ENCODE peak calls at places on chromosome 10, in four cellular contexts. D, R, G and K are unnamed samples.
A peak's percentile ranks its signal among the peaks of the same experiment; 100 is the strongest.

GRCh38 chr10:9010931-9011670 is 956.6 kb downstream of the GATA3 start:
- DNase-seq in G (no peak), D (peak; percentile 37), R (no peak), K (no peak)

GRCh38 chr10:83612050-83612449 is 527.3 kb upstream of the GHITM start:
- DNase-seq in D (peak; percentile 97), R (peak; percentile 73), G (no peak), K (peak; percentile 53)

GRCh38 chr10:19209319-19209718 is 160.7 kb downstream of the MALRD1 start:
- DNase-seq in R (no peak), D (no peak), G (no peak), K (no peak)

GRCh38 chr10:6615971-6616370 is 35.9 kb upstream of the PRKCQ start:
- DNase-seq in R (no peak), G (no peak), D (no peak), K (no peak)

GRCh38 chr10:91891285-91892001 is 17.8 kb downstream of the FGFBP3 start:
- DNase-seq in R (peak; percentile 87), D (peak; percentile 34), G (no peak), K (no peak)

GRCh38 chr10:110260746-110261477 is 43.8 kb downstream of the SMNDC1 start:
- DNase-seq in D (peak; percentile 40), R (peak; percentile 29), G (no peak), K (no peak)

GRCh38 chr10:34495938-34496337 is 319.2 kb downstream of the PARD3 start:
- DNase-seq in D (no peak), G (no peak), R (peak; percentile 20), K (no peak)

GRCh38 chr10:70674560-70675495 is 2.5 kb downstream of the ADAMTS14 start:
- DNase-seq in G (no peak), R (no peak), D (no peak), K (no peak)

GRCh38 chr10:119306514-119306951 is 99.2 kb downstream of the GRK5 start:
- DNase-seq in D (peak; percentile 45), G (no peak), R (no peak), K (no peak)

GRCh38 chr10:11880169-11881027 is 57.2 kb downstream of the PROSER2 start:
- DNase-seq in D (no peak), G (no peak), R (no peak), K (no peak)

GRCh38 chr10:70425096-70425495 is 16.4 kb downstream of the NODAL start:
- DNase-seq in D (no peak), G (no peak), R (no peak), K (no peak)

GRCh38 chr10:132101529-132101928 is 35.8 kb downstream of the JAKMIP3 start:
- DNase-seq in D (no peak), G (peak; percentile 4), R (no peak), K (no peak)

GRCh38 chr10:61024801-61025201 is 80.8 kb upstream of the RHOBTB1 start:
- DNase-seq in D (peak; percentile 18), G (peak; percentile 31), R (peak; percentile 26), K (no peak)

GRCh38 chr10:52779541-52780390 is 7.2 kb upstream of the MBL2 start:
- DNase-seq in G (peak; percentile 92), D (peak; percentile 30), R (peak; percentile 73), K (no peak)

GRCh38 chr10:94129393-94130130 is 135.8 kb downstream of the PLCE1 start:
- DNase-seq in R (peak; percentile 64), G (no peak), D (peak; percentile 92), K (peak; percentile 65)

GRCh38 chr10:44960098-44960480 is 487 bp downstream of the RASSF4 start:
- DNase-seq in R (no peak), G (no peak), D (no peak), K (no peak)

GRCh38 chr10:102608487-102608886 is 35.8 kb upstream of the TRIM8 start:
- DNase-seq in R (no peak), G (no peak), D (no peak), K (no peak)

GRCh38 chr10:12448340-12448728 is 99.0 kb downstream of the CAMK1D start:
- DNase-seq in G (no peak), R (no peak), D (no peak), K (no peak)

GRCh38 chr10:13049774-13050420 is 48.4 kb upstream of the CCDC3 start:
- DNase-seq in D (no peak), G (no peak), R (no peak), K (no peak)

GRCh38 chr10:117535045-117535751 is 7.3 kb upstream of the EMX2 start:
- DNase-seq in D (no peak), G (peak; percentile 35), R (no peak), K (no peak)

GRCh38 chr10:113069595-113069994 is 119.5 kb downstream of the TCF7L2 start:
- DNase-seq in G (no peak), R (peak; percentile 53), D (peak; percentile 97), K (no peak)

GRCh38 chr10:79336739-79337138 is 10.5 kb upstream of the PPIF start:
- DNase-seq in G (no peak), D (no peak), R (no peak), K (no peak)

GRCh38 chr10:124997791-124998623 is 56.1 kb downstream of the ZRANB1 start:
- DNase-seq in D (no peak), R (no peak), G (no peak), K (no peak)

GRCh38 chr10:110765513-110766375 is 106.0 kb upstream of the PDCD4 start:
- DNase-seq in D (peak; percentile 37), R (no peak), G (no peak), K (no peak)

GRCh38 chr10:125048101-125048864 is 106.4 kb downstream of the ZRANB1 start:
- DNase-seq in R (peak; percentile 93), G (peak; percentile 91), D (peak; percentile 84), K (no peak)

GRCh38 chr10:91672021-91672608 is 39.2 kb upstream of the PPP1R3C start:
- DNase-seq in G (peak; percentile 12), R (peak; percentile 64), D (peak; percentile 78), K (no peak)

GRCh38 chr10:987635-987905 is 664 bp upstream of the GTPBP4 start:
- DNase-seq in R (peak; percentile 34), D (no peak), G (no peak), K (no peak)

GRCh38 chr10:119281581-119282071 is 74.3 kb downstream of the GRK5 start:
- DNase-seq in G (no peak), R (peak; percentile 28), D (peak; percentile 32), K (no peak)

GRCh38 chr10:111175786-111176185 is 99.0 kb downstream of the ADRA2A start:
- DNase-seq in R (no peak), D (no peak), G (peak; percentile 7), K (no peak)

DNA sequence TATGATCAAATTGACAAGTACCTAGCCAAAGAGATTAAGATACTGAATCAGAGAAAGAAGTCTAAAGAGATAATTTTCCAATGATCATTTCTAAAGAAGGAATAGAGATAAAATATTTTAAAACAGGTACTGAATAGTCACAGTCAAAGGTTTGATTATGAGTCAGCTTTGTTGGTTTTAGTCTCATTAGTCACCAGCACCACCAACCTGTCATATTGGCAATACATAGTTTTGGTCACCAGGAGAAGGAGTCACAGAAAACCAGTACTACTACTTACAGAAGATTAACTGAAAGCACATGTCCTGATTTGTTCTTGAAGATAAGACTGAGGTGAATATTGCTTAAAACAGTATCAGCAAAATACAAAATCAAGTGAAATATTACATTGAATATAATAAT is 34.6 kb downstream of the ZEB1 start:
- DNase-seq in R (peak; percentile 46), G (no peak), D (peak; percentile 88), K (peak; percentile 16)
- TF ChIP-seq CTCF in R (no peak), G (no peak), D (no peak), K (peak; percentile 13)

GRCh38 chr10:120838941-120839340 is 12.2 kb upstream of the WDR11 start:
- DNase-seq in D (no peak), R (no peak), G (no peak), K (no peak)

GRCh38 chr10:120841522-120842189 is 9.5 kb upstream of the WDR11 start:
- DNase-seq in R (peak; percentile 23), G (no peak), D (peak; percentile 34), K (no peak)
- TF ChIP-seq CTCF in R (no peak), G (no peak), D (no peak), K (no peak)

GRCh38 chr10:74765465-74765864 is 60.9 kb upstream of the KAT6B start:
- DNase-seq in R (no peak), G (no peak), D (no peak), K (no peak)

GRCh38 chr10:74770400-74770799 is 56.0 kb upstream of the KAT6B start:
- DNase-seq in R (no peak), D (no peak), G (no peak), K (no peak)

GRCh38 chr10:74766501-74766900 is 59.9 kb upstream of the KAT6B start:
- DNase-seq in D (peak; percentile 13), G (no peak), R (no peak), K (no peak)

GRCh38 chr10:74775099-74775498 is 51.3 kb upstream of the KAT6B start:
- DNase-seq in R (no peak), G (no peak), D (no peak), K (no peak)

GRCh38 chr10:74771054-74771453 is 55.3 kb upstream of the KAT6B start:
- DNase-seq in G (no peak), D (no peak), R (no peak), K (no peak)
- TF ChIP-seq CTCF in G (no peak), D (no peak), R (no peak), K (no peak)

GRCh38 chr10:97632949-97633884 is at the start of gene MORN4:
- DNase-seq in R (peak; percentile 92), D (peak; percentile 87), G (peak; percentile 93), K (peak; percentile 57)

GRCh38 chr10:97631098-97631497 is 2.2 kb downstream of the MORN4 start:
- DNase-seq in R (no peak), D (peak; percentile 10), G (no peak), K (no peak)

GRCh38 chr10:97635577-97635976 is 2.3 kb upstream of the MORN4 start:
- DNase-seq in D (no peak), R (no peak), G (no peak), K (no peak)

GRCh38 chr10:97629289-97629688 is 4.0 kb downstream of the MORN4 start:
- DNase-seq in R (no peak), D (no peak), G (no peak), K (no peak)

GRCh38 chr10:97633921-97634320 is 621 bp upstream of the MORN4 start:
- DNase-seq in D (no peak), R (peak; percentile 18), G (no peak), K (no peak)
- TF ChIP-seq CTCF in D (no peak), R (no peak), G (peak; percentile 57), K (no peak)

DNA sequence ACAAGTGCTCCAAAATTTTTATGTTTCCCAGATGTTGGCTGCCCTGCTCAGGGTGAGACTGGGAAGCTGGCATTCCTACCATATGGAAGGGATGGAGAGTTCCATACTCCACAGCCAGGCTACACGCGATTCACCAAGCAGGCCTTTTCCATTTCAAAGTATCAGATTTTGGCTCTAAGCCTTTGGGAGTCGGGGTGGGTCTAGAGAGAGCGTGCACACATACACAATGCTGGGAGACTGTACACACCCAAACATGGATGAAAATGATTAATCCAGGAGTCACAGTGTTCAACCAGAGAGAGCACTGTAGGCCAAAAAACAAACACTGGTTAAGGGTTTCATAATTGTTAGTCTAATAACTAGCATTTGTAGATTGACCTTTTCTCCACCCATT is 295.0 kb downstream of the BICC1 start:
- DNase-seq in G (no peak), D (peak; percentile 53), R (peak; percentile 56), K (peak; percentile 58)
- TF ChIP-seq CTCF in G (no peak), D (no peak), R (no peak), K (peak; percentile 2)